ENCODE peak calls at places on chromosomes 12 and 14, in four cellular contexts. N is EL, C is GM23248, O is NCI-H2107. K is an unnamed sample.

GRCh38 chr12:50597200-50598195 is 92.7 kb downstream of the DIP2B start:
- DNase-seq in N (peak; percentile 85), C (peak; percentile 95), O (no peak), K (no peak)

GRCh38 chr12:14810953-14811483 is 3.0 kb downstream of the SMCO3 start:
- DNase-seq in N (peak; percentile 28), C (peak; percentile 42), O (no peak), K (peak; percentile 12)

GRCh38 chr14:96246535-96246839 is 9.5 kb upstream of the BDKRB1 start:
- DNase-seq in N (peak; percentile 97), C (peak; percentile 100), O (peak; percentile 75), K (no peak)

GRCh38 chr14:95257521-95257920 is 62.2 kb downstream of the CLMN start:
- DNase-seq in N (no peak), C (no peak), O (no peak), K (no peak)

GRCh38 chr14:101350021-101350420 is 211.3 kb upstream of the DIO3 start:
- DNase-seq in N (no peak), C (no peak), O (no peak), K (no peak)

GRCh38 chr14:26773906-26774593 is 176.2 kb upstream of the NOVA1 start:
- DNase-seq in N (no peak), C (no peak), O (no peak), K (no peak)

GRCh38 chr14:67766035-67766680 is 50.2 kb downstream of the ZFYVE26 start:
- DNase-seq in N (no peak), C (no peak), O (no peak), K (no peak)

GRCh38 chr14:91755560-91755959 is 23.7 kb upstream of the CATSPERB start:
- DNase-seq in N (peak; percentile 6), C (peak; percentile 51), O (no peak), K (no peak)

GRCh38 chr14:34722723-34723545 is 8.5 kb upstream of the CFL2 start:
- DNase-seq in N (peak; percentile 76), C (peak; percentile 75), O (peak; percentile 57), K (peak; percentile 11)

GRCh38 chr12:50062733-50063452 is 5.5 kb downstream of the ASIC1 start:
- DNase-seq in N (no peak), C (no peak), O (no peak), K (no peak)

GRCh38 chr12:57238854-57239554 is 9.5 kb downstream of the SHMT2 start:
- DNase-seq in N (peak; percentile 90), C (peak; percentile 89), O (peak; percentile 80), K (peak; percentile 28)

GRCh38 chr12:92546826-92547348 is 155.9 kb upstream of the PLEKHG7 start:
- DNase-seq in N (no peak), C (no peak), O (no peak), K (no peak)

GRCh38 chr12:120007272-120007671 is 18.2 kb downstream of the BICDL1 start:
- DNase-seq in N (no peak), C (no peak), O (no peak), K (no peak)

GRCh38 chr14:95601650-95602049 is 66.8 kb downstream of the GLRX5 start:
- DNase-seq in N (no peak), C (no peak), O (no peak), K (no peak)

GRCh38 chr12:130179621-130180020 is 17.4 kb downstream of the FZD10 start:
- DNase-seq in N (no peak), C (no peak), O (no peak), K (no peak)

GRCh38 chr12:121719926-121720414 is 7.4 kb downstream of the TMEM120B start:
- DNase-seq in N (peak; percentile 86), C (peak; percentile 96), O (no peak), K (no peak)

GRCh38 chr14:104358528-104359300 is 220.3 kb downstream of the KIF26A start:
- DNase-seq in N (no peak), C (no peak), O (no peak), K (no peak)

GRCh38 chr12:21637985-21638891 is 19.4 kb downstream of the LDHB start:
- DNase-seq in N (no peak), C (peak; percentile 45), O (no peak), K (no peak)

GRCh38 chr14:54337314-54337713 is 59.5 kb upstream of the CDKN3 start:
- DNase-seq in N (no peak), C (no peak), O (no peak), K (no peak)

GRCh38 chr14:90375934-90376333 is 20.9 kb upstream of the CALM1 start:
- DNase-seq in N (no peak), C (no peak), O (no peak), K (no peak)

GRCh38 chr12:131759176-131759575 is 48.3 kb downstream of the SFSWAP start:
- DNase-seq in N (no peak), C (no peak), O (no peak), K (no peak)

GRCh38 chr12:26077915-26078314 is 46.9 kb downstream of the BHLHE41 start:
- DNase-seq in N (peak; percentile 25), C (peak; percentile 44), O (no peak), K (no peak)

K was measured in NCI-H1092.